ENCODE peak calls at places on chromosomes 1 and 21, in five cellular contexts. E is NCI-H510A, P is neural crest cell, U is fibroblast of pulmonary artery, Z is esophagus muscularis mucosa. R is an unnamed sample.

GRCh38 chr1:27011058-27011764 is 1.4 kb downstream of the TENT5B start:
- DNase-seq in E (no peak), P (no peak), U (peak), Z (no peak), R (no peak)

GRCh38 chr1:65147424-65148177 is 402 bp upstream of the AK4 start:
- DNase-seq in E (peak), P (peak), U (peak), Z (no peak), R (no peak)

GRCh38 chr1:67534627-67535065 is 104.4 kb upstream of the SERBP1 start:
- DNase-seq in E (peak), P (no peak), U (peak), Z (no peak), R (no peak)

GRCh38 chr1:6996371-6996770 is 211.1 kb downstream of the CAMTA1 start:
- DNase-seq in E (no peak), P (no peak), U (no peak), Z (no peak), R (no peak)

GRCh38 chr1:202836616-202837403 is 26.1 kb downstream of the PCAT6 start:
- DNase-seq in E (no peak), P (no peak), U (no peak), Z (no peak), R (no peak)

GRCh38 chr1:230205719-230206198 is 138.7 kb downstream of the GALNT2 start:
- DNase-seq in E (no peak), P (no peak), U (peak), Z (peak), R (no peak)

GRCh38 chr1:161069731-161070270 is at the start of gene ARHGAP30:
- DNase-seq in E (no peak), P (no peak), U (no peak), Z (no peak), R (no peak)

GRCh38 chr21:29209696-29210095 is 79.3 kb downstream of the MAP3K7CL start:
- DNase-seq in E (no peak), P (no peak), U (no peak), Z (no peak), R (no peak)

GRCh38 chr1:23187637-23188036 is 19.0 kb upstream of the LUZP1 start:
- DNase-seq in E (no peak), P (no peak), U (no peak), Z (no peak), R (no peak)